ENCODE peak calls at places on chromosomes 2 and 18, in six cellular contexts. One of them, this sample, is unnamed.

GRCh38 chr2:239472220-239472775 is 71.5 kb upstream of the HDAC4 start:
- DNase-seq in transverse colon: no peak
- DNase-seq in cardiac muscle cell: no peak
- DNase-seq in IMR-90: no peak
- DNase-seq in left ventricle myocardium inferior: no peak
- DNase-seq in dorsolateral prefrontal cortex: no peak
- DNase-seq in this sample: no peak

GRCh38 chr2:226985227-226985946 is 149.5 kb downstream of the RHBDD1 start:
- DNase-seq in transverse colon: peak; percentile 15
- DNase-seq in cardiac muscle cell: peak; percentile 89
- DNase-seq in IMR-90: peak; percentile 83
- DNase-seq in left ventricle myocardium inferior: no peak
- DNase-seq in dorsolateral prefrontal cortex: no peak
- DNase-seq in this sample: peak; percentile 77

GRCh38 chr2:149743842-149744468 is 156.4 kb upstream of the MMADHC start:
- DNase-seq in transverse colon: no peak
- DNase-seq in cardiac muscle cell: peak; percentile 84
- DNase-seq in IMR-90: peak; percentile 97
- DNase-seq in left ventricle myocardium inferior: no peak
- DNase-seq in dorsolateral prefrontal cortex: no peak
- DNase-seq in this sample: peak; percentile 87

GRCh38 chr2:216568563-216568962 is 64.7 kb upstream of the IGFBP2 start:
- DNase-seq in transverse colon: no peak
- DNase-seq in cardiac muscle cell: no peak
- DNase-seq in IMR-90: no peak
- DNase-seq in left ventricle myocardium inferior: no peak
- DNase-seq in dorsolateral prefrontal cortex: no peak
- DNase-seq in this sample: no peak

GRCh38 chr2:187617925-187618324 is 63.7 kb upstream of the TFPI start:
- DNase-seq in transverse colon: no peak
- DNase-seq in cardiac muscle cell: no peak
- DNase-seq in IMR-90: peak; percentile 0
- DNase-seq in left ventricle myocardium inferior: no peak
- DNase-seq in dorsolateral prefrontal cortex: no peak
- DNase-seq in this sample: no peak

GRCh38 chr18:31450409-31450808 is 2.9 kb downstream of the DSG3 start:
- DNase-seq in transverse colon: no peak
- DNase-seq in cardiac muscle cell: peak; percentile 22
- DNase-seq in IMR-90: no peak
- DNase-seq in left ventricle myocardium inferior: no peak
- DNase-seq in dorsolateral prefrontal cortex: no peak
- DNase-seq in this sample: no peak

GRCh38 chr18:75624836-75625235 is 197.3 kb upstream of the SMIM21 start:
- DNase-seq in transverse colon: no peak
- DNase-seq in cardiac muscle cell: no peak
- DNase-seq in IMR-90: no peak
- DNase-seq in left ventricle myocardium inferior: no peak
- DNase-seq in dorsolateral prefrontal cortex: no peak
- DNase-seq in this sample: no peak

GRCh38 chr2:162297925-162298552 is 20.4 kb downstream of the IFIH1 start:
- DNase-seq in transverse colon: peak; percentile 58
- DNase-seq in cardiac muscle cell: peak; percentile 86
- DNase-seq in IMR-90: peak; percentile 81
- DNase-seq in left ventricle myocardium inferior: no peak
- DNase-seq in dorsolateral prefrontal cortex: no peak
- DNase-seq in this sample: peak; percentile 87

GRCh38 chr2:63058742-63059433 is 8.3 kb downstream of the OTX1 start:
- DNase-seq in transverse colon: peak; percentile 9
- DNase-seq in cardiac muscle cell: no peak
- DNase-seq in IMR-90: no peak
- DNase-seq in left ventricle myocardium inferior: no peak
- DNase-seq in dorsolateral prefrontal cortex: no peak
- DNase-seq in this sample: no peak

GRCh38 chr2:74576830-74577229 is 22.3 kb downstream of the DOK1 start:
- DNase-seq in transverse colon: no peak
- DNase-seq in cardiac muscle cell: peak; percentile 88
- DNase-seq in IMR-90: peak; percentile 90
- DNase-seq in left ventricle myocardium inferior: no peak
- DNase-seq in dorsolateral prefrontal cortex: no peak
- DNase-seq in this sample: no peak

GRCh38 chr2:162113771-162114168 is 38.3 kb downstream of the GCG start:
- DNase-seq in transverse colon: no peak
- DNase-seq in cardiac muscle cell: peak; percentile 89
- DNase-seq in IMR-90: peak; percentile 80
- DNase-seq in left ventricle myocardium inferior: no peak
- DNase-seq in dorsolateral prefrontal cortex: no peak
- DNase-seq in this sample: peak; percentile 74

GRCh38 chr2:74499269-74499939 is at the start of gene LBX2:
- DNase-seq in transverse colon: no peak
- DNase-seq in cardiac muscle cell: peak; percentile 32
- DNase-seq in IMR-90: no peak
- DNase-seq in left ventricle myocardium inferior: no peak
- DNase-seq in dorsolateral prefrontal cortex: no peak
- DNase-seq in this sample: no peak

GRCh38 chr2:24613154-24613814 is 122.2 kb downstream of the NCOA1 start:
- DNase-seq in transverse colon: no peak
- DNase-seq in cardiac muscle cell: peak; percentile 81
- DNase-seq in IMR-90: peak; percentile 76
- DNase-seq in left ventricle myocardium inferior: no peak
- DNase-seq in dorsolateral prefrontal cortex: no peak
- DNase-seq in this sample: peak; percentile 66

GRCh38 chr2:191959209-191959608 is 112.3 kb upstream of the CAVIN2 start:
- DNase-seq in transverse colon: no peak
- DNase-seq in cardiac muscle cell: peak; percentile 48
- DNase-seq in IMR-90: no peak
- DNase-seq in left ventricle myocardium inferior: no peak
- DNase-seq in dorsolateral prefrontal cortex: no peak
- DNase-seq in this sample: no peak

GRCh38 chr2:128635361-128635900 is 316.8 kb upstream of the HS6ST1 start:
- DNase-seq in transverse colon: no peak
- DNase-seq in cardiac muscle cell: no peak
- DNase-seq in IMR-90: no peak
- DNase-seq in left ventricle myocardium inferior: no peak
- DNase-seq in dorsolateral prefrontal cortex: no peak
- DNase-seq in this sample: no peak

GRCh38 chr2:127676906-127677305 is 1.6 kb upstream of the LIMS2 start:
- DNase-seq in transverse colon: no peak
- DNase-seq in cardiac muscle cell: no peak
- DNase-seq in IMR-90: no peak
- DNase-seq in left ventricle myocardium inferior: no peak
- DNase-seq in dorsolateral prefrontal cortex: no peak
- DNase-seq in this sample: no peak

GRCh38 chr2:161370981-161371380 is 45.1 kb upstream of the TBR1 start:
- DNase-seq in transverse colon: no peak
- DNase-seq in cardiac muscle cell: no peak
- DNase-seq in IMR-90: no peak
- DNase-seq in left ventricle myocardium inferior: no peak
- DNase-seq in dorsolateral prefrontal cortex: no peak
- DNase-seq in this sample: no peak

GRCh38 chr2:240655931-240656886 is 26.5 kb downstream of the AQP12B start:
- DNase-seq in transverse colon: no peak
- DNase-seq in cardiac muscle cell: peak; percentile 36
- DNase-seq in IMR-90: peak; percentile 49
- DNase-seq in left ventricle myocardium inferior: no peak
- DNase-seq in dorsolateral prefrontal cortex: no peak
- DNase-seq in this sample: peak; percentile 59

GRCh38 chr2:158953926-158954763 is 14.3 kb upstream of the TANC1 start:
- DNase-seq in transverse colon: peak; percentile 88
- DNase-seq in cardiac muscle cell: peak; percentile 97
- DNase-seq in IMR-90: peak; percentile 89
- DNase-seq in left ventricle myocardium inferior: peak; percentile 82
- DNase-seq in dorsolateral prefrontal cortex: no peak
- DNase-seq in this sample: peak; percentile 93

GRCh38 chr2:112150851-112151250 is 12.7 kb downstream of the FBLN7 start:
- DNase-seq in transverse colon: no peak
- DNase-seq in cardiac muscle cell: no peak
- DNase-seq in IMR-90: no peak
- DNase-seq in left ventricle myocardium inferior: no peak
- DNase-seq in dorsolateral prefrontal cortex: no peak
- DNase-seq in this sample: no peak

GRCh38 chr18:48323151-48323550 is 86.0 kb downstream of the ZBTB7C start:
- DNase-seq in transverse colon: no peak
- DNase-seq in cardiac muscle cell: no peak
- DNase-seq in IMR-90: no peak
- DNase-seq in left ventricle myocardium inferior: no peak
- DNase-seq in dorsolateral prefrontal cortex: no peak
- DNase-seq in this sample: no peak

GRCh38 chr2:70842401-70842800 is 6.8 kb upstream of the CD207 start:
- DNase-seq in transverse colon: no peak
- DNase-seq in cardiac muscle cell: no peak
- DNase-seq in IMR-90: no peak
- DNase-seq in left ventricle myocardium inferior: no peak
- DNase-seq in dorsolateral prefrontal cortex: no peak
- DNase-seq in this sample: no peak

GRCh38 chr2:230932556-230933511 is 7.8 kb upstream of the GPR55 start:
- DNase-seq in transverse colon: no peak
- DNase-seq in cardiac muscle cell: peak; percentile 93
- DNase-seq in IMR-90: peak; percentile 28
- DNase-seq in left ventricle myocardium inferior: peak; percentile 80
- DNase-seq in dorsolateral prefrontal cortex: peak; percentile 81
- DNase-seq in this sample: no peak

GRCh38 chr2:121476714-121477113 is 54.0 kb upstream of the RNU4ATAC start:
- DNase-seq in transverse colon: no peak
- DNase-seq in cardiac muscle cell: no peak
- DNase-seq in IMR-90: no peak
- DNase-seq in left ventricle myocardium inferior: no peak
- DNase-seq in dorsolateral prefrontal cortex: no peak
- DNase-seq in this sample: no peak

GRCh38 chr2:172972005-172972619 is 103.5 kb upstream of the MAP3K20 start:
- DNase-seq in transverse colon: peak; percentile 47
- DNase-seq in cardiac muscle cell: peak; percentile 55
- DNase-seq in IMR-90: peak; percentile 48
- DNase-seq in left ventricle myocardium inferior: no peak
- DNase-seq in dorsolateral prefrontal cortex: no peak
- DNase-seq in this sample: peak; percentile 42

GRCh38 chr2:202116686-202117085 is 43.6 kb downstream of the KIAA2012 start:
- DNase-seq in transverse colon: no peak
- DNase-seq in cardiac muscle cell: no peak
- DNase-seq in IMR-90: no peak
- DNase-seq in left ventricle myocardium inferior: no peak
- DNase-seq in dorsolateral prefrontal cortex: no peak
- DNase-seq in this sample: no peak
- H3K27ac ChIP-seq in transverse colon: no peak overlapping the region
- H3K27ac ChIP-seq in cardiac muscle cell: no peak overlapping the region
- H3K27ac ChIP-seq in IMR-90: peak overlapping the region; percentile 98
- H3K27ac ChIP-seq in left ventricle myocardium inferior: no peak overlapping the region
- H3K27ac ChIP-seq in dorsolateral prefrontal cortex: no peak overlapping the region
- H3K27ac ChIP-seq in this sample: no peak overlapping the region

GRCh38 chr2:31577143-31577542 is 3.6 kb downstream of the SRD5A2 start:
- DNase-seq in transverse colon: no peak
- DNase-seq in cardiac muscle cell: no peak
- DNase-seq in IMR-90: no peak
- DNase-seq in left ventricle myocardium inferior: no peak
- DNase-seq in dorsolateral prefrontal cortex: no peak
- DNase-seq in this sample: no peak

GRCh38 chr2:31580321-31581117 is at the start of gene SRD5A2:
- DNase-seq in transverse colon: no peak
- DNase-seq in cardiac muscle cell: no peak
- DNase-seq in IMR-90: no peak
- DNase-seq in left ventricle myocardium inferior: no peak
- DNase-seq in dorsolateral prefrontal cortex: no peak
- DNase-seq in this sample: no peak

GRCh38 chr2:31581124-31581795 is 522 bp upstream of the SRD5A2 start:
- DNase-seq in transverse colon: no peak
- DNase-seq in cardiac muscle cell: no peak
- DNase-seq in IMR-90: no peak
- DNase-seq in left ventricle myocardium inferior: no peak
- DNase-seq in dorsolateral prefrontal cortex: no peak
- DNase-seq in this sample: no peak

GRCh38 chr2:31578316-31578715 is 2.4 kb downstream of the SRD5A2 start:
- DNase-seq in transverse colon: no peak
- DNase-seq in cardiac muscle cell: no peak
- DNase-seq in IMR-90: no peak
- DNase-seq in left ventricle myocardium inferior: no peak
- DNase-seq in dorsolateral prefrontal cortex: no peak
- DNase-seq in this sample: no peak

GRCh38 chr2:31579996-31580320 is 780 bp downstream of the SRD5A2 start:
- DNase-seq in transverse colon: no peak
- DNase-seq in cardiac muscle cell: no peak
- DNase-seq in IMR-90: no peak
- DNase-seq in left ventricle myocardium inferior: no peak
- DNase-seq in dorsolateral prefrontal cortex: no peak
- DNase-seq in this sample: no peak
- H3K27me3 ChIP-seq in transverse colon: peaks cover 33% of the 10 kb centered on the region
- H3K27me3 ChIP-seq in cardiac muscle cell: peaks cover 70% of the 10 kb centered on the region
- H3K27me3 ChIP-seq in IMR-90: peaks cover 15% of the 10 kb centered on the region
- H3K27me3 ChIP-seq in left ventricle myocardium inferior: peaks cover 75% of the 10 kb centered on the region
- H3K27me3 ChIP-seq in dorsolateral prefrontal cortex: peaks cover 44% of the 10 kb centered on the region
- H3K27me3 ChIP-seq in this sample: peaks cover 31% of the 10 kb centered on the region

GRCh38 chr2:189337648-189338047 is 103.6 kb upstream of the WDR75 start:
- DNase-seq in transverse colon: no peak
- DNase-seq in cardiac muscle cell: peak; percentile 87
- DNase-seq in IMR-90: peak; percentile 92
- DNase-seq in left ventricle myocardium inferior: no peak
- DNase-seq in dorsolateral prefrontal cortex: no peak
- DNase-seq in this sample: no peak
- TF ChIP-seq CTCF in transverse colon: no peak
- TF ChIP-seq CTCF in cardiac muscle cell: no peak
- TF ChIP-seq CTCF in IMR-90: no peak
- TF ChIP-seq CTCF in left ventricle myocardium inferior: no peak
- TF ChIP-seq CTCF in dorsolateral prefrontal cortex: no peak
- TF ChIP-seq CTCF in this sample: no peak

GRCh38 chr2:218260742-218261423 is at the start of gene GPBAR1:
- DNase-seq in transverse colon: peak; percentile 42
- DNase-seq in cardiac muscle cell: no peak
- DNase-seq in IMR-90: no peak
- DNase-seq in left ventricle myocardium inferior: peak; percentile 61
- DNase-seq in dorsolateral prefrontal cortex: no peak
- DNase-seq in this sample: no peak
- H3K27ac ChIP-seq in transverse colon: peak within 1 kb of the TSS; percentile 83
- H3K27ac ChIP-seq in cardiac muscle cell: peak within 1 kb of the TSS; percentile 93
- H3K27ac ChIP-seq in IMR-90: no peak within 1 kb of the TSS
- H3K27ac ChIP-seq in left ventricle myocardium inferior: peak within 1 kb of the TSS; percentile 88
- H3K27ac ChIP-seq in dorsolateral prefrontal cortex: peak within 1 kb of the TSS; percentile 80
- H3K27ac ChIP-seq in this sample: no peak within 1 kb of the TSS

GRCh38 chr2:96949701-96950350 is 36.6 kb downstream of the FAM178B start:
- DNase-seq in transverse colon: no peak
- DNase-seq in cardiac muscle cell: no peak
- DNase-seq in IMR-90: no peak
- DNase-seq in left ventricle myocardium inferior: no peak
- DNase-seq in dorsolateral prefrontal cortex: peak; percentile 87
- DNase-seq in this sample: no peak
- H3K27me3 ChIP-seq in transverse colon: no peaks in the 10 kb centered on the region
- H3K27me3 ChIP-seq in cardiac muscle cell: no peaks in the 10 kb centered on the region
- H3K27me3 ChIP-seq in IMR-90: peaks cover 28% of the 10 kb centered on the region
- H3K27me3 ChIP-seq in left ventricle myocardium inferior: no peaks in the 10 kb centered on the region
- H3K27me3 ChIP-seq in dorsolateral prefrontal cortex: no peaks in the 10 kb centered on the region
- H3K27me3 ChIP-seq in this sample: no peaks in the 10 kb centered on the region